ENCODE peak calls at places on chromosomes 11 and 22, in four cellular contexts. One of them, this sample, is unnamed.

GRCh38 chr11:13378316-13378715 is 84.7 kb downstream of the BTBD10 start:
- DNase-seq in esophagus squamous epithelium: no peak
- DNase-seq in ovary: no peak
- DNase-seq in A549: no peak
- DNase-seq in this sample: no peak

GRCh38 chr22:31105282-31105929 is 2.0 kb downstream of the SELENOM start:
- DNase-seq in esophagus squamous epithelium: no peak
- DNase-seq in ovary: no peak
- DNase-seq in A549: no peak
- DNase-seq in this sample: no peak

GRCh38 chr22:20552450-20552894 is 45.1 kb downstream of the MED15 start:
- DNase-seq in esophagus squamous epithelium: no peak
- DNase-seq in ovary: peak; percentile 57
- DNase-seq in A549: no peak
- DNase-seq in this sample: peak; percentile 34

GRCh38 chr22:30763815-30764686 is 69.4 kb downstream of the OSBP2 start:
- DNase-seq in esophagus squamous epithelium: no peak
- DNase-seq in ovary: peak; percentile 22
- DNase-seq in A549: peak; percentile 59
- DNase-seq in this sample: peak; percentile 54

GRCh38 chr11:76835928-76836612 is 24.6 kb upstream of the ACER3 start:
- DNase-seq in esophagus squamous epithelium: no peak
- DNase-seq in ovary: no peak
- DNase-seq in A549: no peak
- DNase-seq in this sample: no peak

GRCh38 chr22:44839061-44839460 is 86.7 kb downstream of the ARHGAP8 start:
- DNase-seq in esophagus squamous epithelium: no peak
- DNase-seq in ovary: peak; percentile 23
- DNase-seq in A549: no peak
- DNase-seq in this sample: no peak

GRCh38 chr11:92152245-92152644 is 72.4 kb upstream of the FAT3 start:
- DNase-seq in esophagus squamous epithelium: no peak
- DNase-seq in ovary: no peak
- DNase-seq in A549: no peak
- DNase-seq in this sample: no peak

GRCh38 chr11:85776951-85777602 is 33.9 kb downstream of the SYTL2 start:
- DNase-seq in esophagus squamous epithelium: no peak
- DNase-seq in ovary: no peak
- DNase-seq in A549: no peak
- DNase-seq in this sample: no peak

GRCh38 chr11:1204381-1205101 is 18.3 kb upstream of the MUC5B start:
- DNase-seq in esophagus squamous epithelium: no peak
- DNase-seq in ovary: no peak
- DNase-seq in A549: no peak
- DNase-seq in this sample: no peak

GRCh38 chr11:119432484-119433368 is 9.8 kb upstream of the THY1 start:
- DNase-seq in esophagus squamous epithelium: no peak
- DNase-seq in ovary: peak; percentile 57
- DNase-seq in A549: no peak
- DNase-seq in this sample: no peak

GRCh38 chr11:81907996-81908395 is 825.7 kb downstream of the FAM181B start:
- DNase-seq in esophagus squamous epithelium: no peak
- DNase-seq in ovary: no peak
- DNase-seq in A549: no peak
- DNase-seq in this sample: no peak

GRCh38 chr11:108601150-108601549 is 7.6 kb upstream of the EXPH5 start:
- DNase-seq in esophagus squamous epithelium: no peak
- DNase-seq in ovary: no peak
- DNase-seq in A549: no peak
- DNase-seq in this sample: no peak

GRCh38 chr11:14927146-14927545 is 35.1 kb upstream of the CYP2R1 start:
- DNase-seq in esophagus squamous epithelium: no peak
- DNase-seq in ovary: no peak
- DNase-seq in A549: no peak
- DNase-seq in this sample: no peak

GRCh38 chr11:118876261-118876660 is 7.4 kb upstream of the CXCR5 start:
- DNase-seq in esophagus squamous epithelium: no peak
- DNase-seq in ovary: no peak
- DNase-seq in A549: no peak
- DNase-seq in this sample: no peak

GRCh38 chr11:119375629-119376196 is 5.8 kb downstream of the USP2 start:
- DNase-seq in esophagus squamous epithelium: no peak
- DNase-seq in ovary: peak; percentile 85
- DNase-seq in A549: no peak
- DNase-seq in this sample: peak; percentile 53

GRCh38 chr11:44868455-44869421 is 81.9 kb downstream of the TP53I11 start:
- DNase-seq in esophagus squamous epithelium: no peak
- DNase-seq in ovary: no peak
- DNase-seq in A549: no peak
- DNase-seq in this sample: no peak

GRCh38 chr11:73429121-73429740 is 53.0 kb downstream of the RELT start:
- DNase-seq in esophagus squamous epithelium: no peak
- DNase-seq in ovary: no peak
- DNase-seq in A549: no peak
- DNase-seq in this sample: no peak

GRCh38 chr11:70873736-70874412 is 378.5 kb downstream of the SHANK2 start:
- DNase-seq in esophagus squamous epithelium: no peak
- DNase-seq in ovary: no peak
- DNase-seq in A549: no peak
- DNase-seq in this sample: no peak

GRCh38 chr11:64892411-64892831 is 14.0 kb upstream of the EHD1 start:
- DNase-seq in esophagus squamous epithelium: no peak
- DNase-seq in ovary: no peak
- DNase-seq in A549: no peak
- DNase-seq in this sample: no peak

GRCh38 chr22:47417699-47418098 is 655.2 kb downstream of the TBC1D22A start:
- DNase-seq in esophagus squamous epithelium: no peak
- DNase-seq in ovary: no peak
- DNase-seq in A549: no peak
- DNase-seq in this sample: no peak

GRCh38 chr11:79809487-79809886 is 368.7 kb upstream of the TENM4 start:
- DNase-seq in esophagus squamous epithelium: no peak
- DNase-seq in ovary: no peak
- DNase-seq in A549: no peak
- DNase-seq in this sample: no peak

GRCh38 chr11:41921991-41922390 is 462.5 kb upstream of the LRRC4C start:
- DNase-seq in esophagus squamous epithelium: no peak
- DNase-seq in ovary: no peak
- DNase-seq in A549: no peak
- DNase-seq in this sample: no peak

GRCh38 chr11:106466441-106467190 is 389.2 kb downstream of the AASDHPPT start:
- DNase-seq in esophagus squamous epithelium: no peak
- DNase-seq in ovary: no peak
- DNase-seq in A549: no peak
- DNase-seq in this sample: no peak

GRCh38 chr22:19524170-19525115 is at the start of gene CLDN5:
- DNase-seq in esophagus squamous epithelium: no peak
- DNase-seq in ovary: no peak
- DNase-seq in A549: no peak
- DNase-seq in this sample: peak; percentile 32

GRCh38 chr11:131601586-131601985 is 231.2 kb downstream of the NTM start:
- DNase-seq in esophagus squamous epithelium: no peak
- DNase-seq in ovary: no peak
- DNase-seq in A549: no peak
- DNase-seq in this sample: no peak

GRCh38 chr22:40122792-40123191 is 54.9 kb upstream of the TNRC6B start:
- DNase-seq in esophagus squamous epithelium: no peak
- DNase-seq in ovary: no peak
- DNase-seq in A549: no peak
- DNase-seq in this sample: no peak

GRCh38 chr11:64056213-64056785 is 20.6 kb downstream of the FLRT1 start:
- DNase-seq in esophagus squamous epithelium: no peak
- DNase-seq in ovary: no peak
- DNase-seq in A549: no peak
- DNase-seq in this sample: no peak

DNA sequence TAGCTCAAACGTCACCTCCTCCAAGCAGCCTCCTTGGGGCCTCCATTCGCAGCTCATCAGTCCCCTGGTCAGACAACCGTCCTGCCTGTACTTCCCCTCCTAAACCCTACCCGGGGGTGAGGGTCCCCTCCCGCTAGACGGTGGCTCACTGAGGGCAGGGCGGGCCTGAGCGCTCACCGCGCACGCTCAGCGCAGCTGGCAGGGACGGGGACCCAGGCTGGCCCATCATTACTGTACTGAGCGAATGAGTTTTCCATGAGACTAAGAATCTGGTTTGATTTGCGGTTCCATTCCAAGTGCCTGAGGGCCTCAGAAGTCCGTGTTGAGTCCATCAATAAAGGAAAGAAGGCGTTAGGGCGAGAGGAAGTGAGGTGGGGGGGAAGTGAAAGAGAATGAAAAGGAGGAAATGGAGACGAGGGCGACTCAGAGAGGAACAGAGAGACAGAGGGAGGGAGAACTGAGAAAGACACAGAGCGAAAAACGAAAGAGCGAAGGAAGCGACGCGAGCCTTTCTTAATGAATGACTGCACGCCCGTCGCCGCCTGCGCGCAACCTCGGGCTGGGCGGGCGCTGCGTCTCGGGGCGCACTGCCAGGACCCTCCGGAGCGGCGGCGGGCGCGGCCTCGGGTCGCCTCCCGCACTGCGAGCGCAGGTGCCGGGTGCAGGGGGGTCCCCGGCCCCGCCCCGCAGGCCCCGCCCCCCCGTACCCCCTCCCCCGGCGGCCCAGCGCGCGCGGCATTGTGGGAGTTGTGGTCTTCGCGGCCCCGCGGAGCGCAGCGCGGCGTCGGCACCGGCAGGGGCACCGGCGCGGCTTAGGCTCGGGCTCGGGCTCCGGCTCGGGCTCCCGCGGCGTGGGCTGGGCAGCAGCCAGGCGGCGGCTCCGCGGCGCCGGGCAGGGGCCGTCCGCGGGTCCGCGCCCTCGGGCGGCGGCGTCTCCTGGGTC is at the start of gene ASPHD2:
- DNase-seq in esophagus squamous epithelium: no peak
- DNase-seq in ovary: peak; percentile 75
- DNase-seq in A549: peak; percentile 18
- DNase-seq in this sample: peak; percentile 64
- TF ChIP-seq POLR2A in esophagus squamous epithelium: peak; percentile 34
- TF ChIP-seq POLR2A in ovary: no peak
- TF ChIP-seq POLR2A in A549: peak; percentile 53
- TF ChIP-seq POLR2A in this sample: peak; percentile 43

GRCh38 chr11:47609675-47610074 is 15.5 kb upstream of the C1QTNF4 start:
- DNase-seq in esophagus squamous epithelium: no peak
- DNase-seq in ovary: no peak
- DNase-seq in A549: no peak
- DNase-seq in this sample: no peak
- H3K9me3 ChIP-seq in esophagus squamous epithelium: no peaks in the 10 kb centered on the region
- H3K9me3 ChIP-seq in ovary: no peaks in the 10 kb centered on the region
- H3K9me3 ChIP-seq in A549: no peaks in the 10 kb centered on the region
- H3K9me3 ChIP-seq in this sample: no peaks in the 10 kb centered on the region

GRCh38 chr22:37281195-37281594 is 1.1 kb upstream of the CYTH4 start:
- DNase-seq in esophagus squamous epithelium: no peak
- DNase-seq in ovary: no peak
- DNase-seq in A549: no peak
- DNase-seq in this sample: no peak

GRCh38 chr22:37283393-37283937 is 1.2 kb downstream of the CYTH4 start:
- DNase-seq in esophagus squamous epithelium: no peak
- DNase-seq in ovary: no peak
- DNase-seq in A549: no peak
- DNase-seq in this sample: no peak

GRCh38 chr22:37281646-37282384 is 493 bp upstream of the CYTH4 start:
- DNase-seq in esophagus squamous epithelium: no peak
- DNase-seq in ovary: no peak
- DNase-seq in A549: no peak
- DNase-seq in this sample: no peak

GRCh38 chr22:37280718-37281117 is 1.6 kb upstream of the CYTH4 start:
- DNase-seq in esophagus squamous epithelium: no peak
- DNase-seq in ovary: no peak
- DNase-seq in A549: no peak
- DNase-seq in this sample: no peak

GRCh38 chr22:37282385-37282677 is at the start of gene CYTH4:
- DNase-seq in esophagus squamous epithelium: no peak
- DNase-seq in ovary: no peak
- DNase-seq in A549: no peak
- DNase-seq in this sample: peak; percentile 27
- H3K4me3 ChIP-seq in esophagus squamous epithelium: peak within 1 kb of the TSS; percentile 10
- H3K4me3 ChIP-seq in ovary: no peak within 1 kb of the TSS
- H3K4me3 ChIP-seq in A549: no peak within 1 kb of the TSS
- H3K4me3 ChIP-seq in this sample: no peak within 1 kb of the TSS

DNA sequence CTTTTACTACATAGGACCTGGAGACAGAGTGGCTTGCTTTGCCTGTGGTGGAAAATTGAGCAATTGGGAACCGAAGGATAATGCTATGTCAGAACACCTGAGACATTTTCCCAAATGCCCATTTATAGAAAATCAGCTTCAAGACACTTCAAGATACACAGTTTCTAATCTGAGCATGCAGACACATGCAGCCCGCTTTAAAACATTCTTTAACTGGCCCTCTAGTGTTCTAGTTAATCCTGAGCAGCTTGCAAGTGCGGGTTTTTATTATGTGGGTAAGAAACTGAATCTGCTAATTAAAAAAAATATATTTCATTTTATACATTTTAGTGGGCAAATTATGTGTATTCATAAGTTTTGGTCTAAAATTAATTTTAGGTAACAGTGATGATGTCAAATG is 7.8 kb downstream of the BIRC3 start:
- DNase-seq in esophagus squamous epithelium: no peak
- DNase-seq in ovary: no peak
- DNase-seq in A549: no peak
- DNase-seq in this sample: no peak
- TF ChIP-seq POLR2A in esophagus squamous epithelium: no peak
- TF ChIP-seq POLR2A in ovary: no peak
- TF ChIP-seq POLR2A in A549: no peak
- TF ChIP-seq POLR2A in this sample: no peak

GRCh38 chr11:69170704-69171103 is 15.0 kb downstream of the SMIM38 start:
- DNase-seq in esophagus squamous epithelium: no peak
- DNase-seq in ovary: no peak
- DNase-seq in A549: no peak
- DNase-seq in this sample: no peak

GRCh38 chr11:69167130-69167915 is 11.6 kb downstream of the SMIM38 start:
- DNase-seq in esophagus squamous epithelium: no peak
- DNase-seq in ovary: no peak
- DNase-seq in A549: no peak
- DNase-seq in this sample: no peak

GRCh38 chr11:69167916-69168691 is 12.4 kb downstream of the SMIM38 start:
- DNase-seq in esophagus squamous epithelium: no peak
- DNase-seq in ovary: no peak
- DNase-seq in A549: no peak
- DNase-seq in this sample: no peak

GRCh38 chr11:69171476-69171875 is 15.7 kb downstream of the SMIM38 start:
- DNase-seq in esophagus squamous epithelium: no peak
- DNase-seq in ovary: no peak
- DNase-seq in A549: no peak
- DNase-seq in this sample: no peak

DNA sequence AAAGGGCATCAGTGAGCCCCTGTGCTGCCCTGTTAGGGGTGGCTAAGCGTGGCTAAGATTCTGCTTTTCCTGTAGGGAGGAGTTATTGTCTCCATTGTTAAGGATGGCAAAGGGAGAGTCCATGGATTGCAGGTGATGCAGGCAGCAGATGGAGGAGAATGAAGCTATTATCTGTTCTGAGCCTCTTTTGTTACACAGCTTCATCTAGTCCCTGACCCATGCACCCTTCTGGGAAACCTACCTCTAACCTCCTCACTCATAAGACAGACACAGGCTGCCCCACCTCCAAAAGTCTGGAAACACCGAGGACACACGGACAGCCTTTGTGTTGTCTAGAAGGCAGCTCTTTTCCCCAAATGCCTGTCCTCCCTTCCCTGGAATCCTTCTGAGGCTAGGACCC is 13.7 kb downstream of the SMIM38 start:
- DNase-seq in esophagus squamous epithelium: no peak
- DNase-seq in ovary: no peak
- DNase-seq in A549: no peak
- DNase-seq in this sample: no peak
- H3K9me3 ChIP-seq in esophagus squamous epithelium: no peaks in the 10 kb centered on the region
- H3K9me3 ChIP-seq in ovary: no peaks in the 10 kb centered on the region
- H3K9me3 ChIP-seq in A549: no peaks in the 10 kb centered on the region
- H3K9me3 ChIP-seq in this sample: no peaks in the 10 kb centered on the region